ENCODE peak calls at places on chromosomes 3 and 15, in four cellular contexts. P is T-cell; U is CD8-positive, alpha-beta memory T cell; C is G401. W is an unnamed sample.

GRCh38 chr3:70264122-70264780 is 48.2 kb downstream of the MDFIC2 start:
- DNase-seq in P (no peak), U (no peak), C (no peak), W (no peak)

GRCh38 chr3:45367451-45367850 is 20.9 kb upstream of the LARS2 start:
- DNase-seq in C (no peak), U (no peak), P (no peak), W (no peak)

GRCh38 chr3:108292465-108292864 is 3.9 kb upstream of the HHLA2 start:
- DNase-seq in P (no peak), C (no peak), U (no peak), W (no peak)

GRCh38 chr3:55639886-55640765 is 153.0 kb upstream of the WNT5A start:
- DNase-seq in U (no peak), P (no peak), C (no peak), W (peak)

GRCh38 chr3:32862247-32863013 is 44.6 kb downstream of the TRIM71 start:
- DNase-seq in C (no peak), P (no peak), U (no peak), W (no peak)

GRCh38 chr15:80068578-80068977 is 9.1 kb downstream of the ZFAND6 start:
- DNase-seq in C (no peak), P (no peak), U (no peak), W (no peak)

GRCh38 chr3:111617912-111618601 is 22.9 kb upstream of the ZBED2 start:
- DNase-seq in U (no peak), C (no peak), P (no peak), W (no peak)

GRCh38 chr15:75207618-75208500 is 6.2 kb downstream of the C15orf39 start:
- DNase-seq in U (no peak), P (no peak), C (no peak), W (no peak)

GRCh38 chr15:60496853-60497252 is 17.9 kb upstream of the ICE2 start:
- DNase-seq in P (no peak), C (no peak), U (no peak), W (no peak)

GRCh38 chr15:72229947-72230196 is 1.1 kb downstream of the PKM start:
- DNase-seq in U (no peak), C (no peak), P (no peak), W (no peak)

GRCh38 chr15:48177875-48178611 is at the start of gene MYEF2:
- DNase-seq in U (peak), C (peak), P (peak), W (peak)

GRCh38 chr15:71940004-71940588 is 129.7 kb downstream of the NR2E3 start:
- DNase-seq in P (no peak), U (no peak), C (no peak), W (no peak)

GRCh38 chr3:40043444-40043755 is 234.0 kb downstream of the MYRIP start:
- DNase-seq in C (no peak), P (no peak), U (no peak), W (no peak)

GRCh38 chr15:67132276-67132675 is 66.9 kb downstream of the SMAD3 start:
- DNase-seq in C (no peak), U (no peak), P (no peak), W (no peak)

GRCh38 chr3:170425491-170426239 is 7.0 kb downstream of the CLDN11 start:
- DNase-seq in P (no peak), U (no peak), C (no peak), W (no peak)

GRCh38 chr3:182027366-182027765 is 315.6 kb downstream of the SOX2 start:
- DNase-seq in P (no peak), U (no peak), C (no peak), W (no peak)

GRCh38 chr3:136142592-136142991 is 53.5 kb downstream of the MSL2 start:
- DNase-seq in P (no peak), C (no peak), U (no peak), W (no peak)

GRCh38 chr3:11120091-11120845 is 34.0 kb upstream of the HRH1 start:
- DNase-seq in C (no peak), P (no peak), U (no peak), W (no peak)

GRCh38 chr3:129783470-129783869 is 110.0 kb downstream of the TMCC1 start:
- DNase-seq in U (no peak), P (no peak), C (no peak), W (no peak)

GRCh38 chr3:48938156-48938555 is 19.5 kb downstream of the ARIH2 start:
- DNase-seq in U (no peak), P (no peak), C (no peak), W (no peak)

GRCh38 chr3:170178631-170179030 is 2.9 kb downstream of the PHC3 start:
- DNase-seq in U (peak), C (no peak), P (peak), W (peak)

GRCh38 chr15:60592386-60593339 is 113.7 kb upstream of the ICE2 start:
- DNase-seq in C (peak), U (peak), P (peak), W (peak)

GRCh38 chr3:1439395-1439794 is 346.6 kb downstream of the CNTN6 start:
- DNase-seq in P (no peak), C (no peak), U (no peak), W (no peak)

GRCh38 chr3:66393486-66394260 is 107.1 kb downstream of the LRIG1 start:
- DNase-seq in U (peak), P (peak), C (peak), W (peak)

GRCh38 chr3:54931182-54931581 is 3.3 kb upstream of the LRTM1 start:
- DNase-seq in C (peak), U (no peak), P (no peak), W (no peak)

GRCh38 chr15:58611731-58612676 is 137.5 kb downstream of the ADAM10 start:
- DNase-seq in U (no peak), C (no peak), P (no peak), W (no peak)

GRCh38 chr3:110955301-110955880 is 116.2 kb upstream of the NECTIN3 start:
- DNase-seq in P (no peak), C (no peak), U (no peak), W (no peak)

GRCh38 chr15:100596792-100597191 is 5.2 kb downstream of the LINS1 start:
- DNase-seq in U (peak), C (no peak), P (peak), W (peak)

GRCh38 chr3:114639171-114639570 is 345.3 kb downstream of the TIGIT start:
- DNase-seq in C (no peak), P (no peak), U (no peak), W (no peak)

GRCh38 chr15:76614725-76615124 is 278.2 kb downstream of the ISL2 start:
- DNase-seq in U (no peak), P (no peak), C (no peak), W (no peak)

GRCh38 chr15:75669191-75669878 is 21.6 kb downstream of the SNX33 start:
- DNase-seq in C (no peak), P (no peak), U (no peak), W (no peak)

GRCh38 chr15:25710184-25710583 is 152.9 kb downstream of the ATP10A start:
- DNase-seq in P (peak), C (no peak), U (peak), W (peak)